ENCODE peak calls at places on chromosomes 11 and 22, in nine cellular contexts. Z is NCI-H69; M is esophagus muscularis mucosa; U is activated naive CD8-positive, alpha-beta T cell treated with anti-CD3 and anti-CD28 coated beads for 36 hours; O is cardiac muscle cell; D is epithelial cell of esophagus; T is T-cell; C is transverse colon; N is B cell. F is an unnamed sample.
A peak's percentile ranks its signal among the peaks of the same experiment; 100 is the strongest.

GRCh38 chr22:24170189-24170588 is 11.1 kb upstream of the SUSD2 start:
- DNase-seq in Z (peak; percentile 70), M (no peak), U (no peak), O (no peak), D (no peak), T (no peak), C (no peak), N (no peak), F (no peak)

GRCh38 chr11:21205205-21205604 is 535.8 kb downstream of the NELL1 start:
- DNase-seq in Z (no peak), M (no peak), U (no peak), O (no peak), D (no peak), T (no peak), C (no peak), N (no peak), F (no peak)

GRCh38 chr22:31610611-31611010 is 51.4 kb downstream of the PISD start:
- DNase-seq in Z (no peak), M (no peak), U (no peak), O (no peak), D (no peak), T (no peak), C (no peak), N (no peak), F (no peak)

GRCh38 chr11:35247428-35247827 is 108.5 kb downstream of the CD44 start:
- DNase-seq in Z (no peak), M (no peak), U (peak; percentile 31), O (no peak), D (no peak), T (peak; percentile 85), C (peak; percentile 26), N (no peak), F (no peak)

GRCh38 chr11:1838426-1839131 is at the start of gene TNNI2:
- DNase-seq in Z (no peak), M (no peak), U (no peak), O (no peak), D (no peak), T (no peak), C (no peak), N (no peak), F (peak; percentile 40)

GRCh38 chr11:41382927-41383326 is 76.5 kb downstream of the LRRC4C start:
- DNase-seq in Z (no peak), M (no peak), U (no peak), O (no peak), D (peak; percentile 1), T (no peak), C (no peak), N (no peak), F (no peak)

GRCh38 chr11:114193730-114194674 is 102.2 kb upstream of the NNMT start:
- DNase-seq in Z (peak; percentile 60), M (no peak), U (no peak), O (no peak), D (peak; percentile 29), T (no peak), C (no peak), N (no peak), F (no peak)

GRCh38 chr22:44532466-44533025 is 34.5 kb upstream of the RTL6 start:
- DNase-seq in Z (peak; percentile 96), M (no peak), U (peak; percentile 10), O (no peak), D (no peak), T (no peak), C (no peak), N (no peak), F (no peak)

F was measured in SJCRH30.